ENCODE peak calls at places on chromosomes 6 and 20, in four cellular contexts. F is upper lobe of right lung, G is endodermal cell, K is trophoblast cell. X is an unnamed sample. For H3K4me1, the result is how much of the 10 kb centered on the place peaks cover.

GRCh38 chr6:155248021-155249001 is 15.5 kb upstream of the CLDN20 start:
- DNase-seq in K (peak), F (peak), G (peak), X (peak)

GRCh38 chr6:121816361-121816760 is 380.9 kb downstream of the GJA1 start:
- DNase-seq in G (no peak), K (no peak), F (no peak), X (no peak)

GRCh38 chr20:46010491-46011405 is 2.0 kb downstream of the MMP9 start:
- DNase-seq in G (no peak), F (peak), K (peak), X (no peak)

GRCh38 chr6:5003604-5004372 is at the start of gene RPP40:
- DNase-seq in K (peak), G (peak), F (peak), X (peak)

GRCh38 chr6:4853782-4854511 is 77.7 kb downstream of the CDYL start:
- DNase-seq in G (no peak), F (no peak), K (peak), X (no peak)

GRCh38 chr6:32202186-32202585 is 9.7 kb upstream of the GPSM3 start:
- DNase-seq in F (no peak), K (no peak), G (no peak), X (no peak)

GRCh38 chr6:157219201-157220200 is 103.8 kb downstream of the TMEM242 start:
- DNase-seq in F (peak), G (peak), K (no peak), X (no peak)

GRCh38 chr6:22106445-22106844 is 190.4 kb downstream of the PRL start:
- DNase-seq in G (no peak), K (no peak), F (no peak), X (no peak)

GRCh38 chr6:133254552-133255228 is 13.5 kb downstream of the EYA4 start:
- DNase-seq in F (no peak), G (no peak), K (no peak), X (no peak)

GRCh38 chr6:167847936-167848335 is 21.2 kb downstream of the AFDN start:
- DNase-seq in K (no peak), F (no peak), G (no peak), X (no peak)

GRCh38 chr6:167848783-167849182 is 22.1 kb downstream of the AFDN start:
- DNase-seq in G (no peak), K (no peak), F (no peak), X (no peak)

GRCh38 chr6:167849846-167850459 is 23.2 kb downstream of the AFDN start:
- DNase-seq in K (peak), G (peak), F (no peak), X (no peak)

GRCh38 chr6:167845856-167846255 is 19.1 kb downstream of the AFDN start:
- DNase-seq in G (no peak), F (no peak), K (no peak), X (no peak)

GRCh38 chr6:167846997-167847606 is 20.4 kb downstream of the AFDN start:
- DNase-seq in F (no peak), G (no peak), K (no peak), X (no peak)
- H3K4me1 ChIP-seq in F (under half), G (under half), K (under half), X (under half)

DNA sequence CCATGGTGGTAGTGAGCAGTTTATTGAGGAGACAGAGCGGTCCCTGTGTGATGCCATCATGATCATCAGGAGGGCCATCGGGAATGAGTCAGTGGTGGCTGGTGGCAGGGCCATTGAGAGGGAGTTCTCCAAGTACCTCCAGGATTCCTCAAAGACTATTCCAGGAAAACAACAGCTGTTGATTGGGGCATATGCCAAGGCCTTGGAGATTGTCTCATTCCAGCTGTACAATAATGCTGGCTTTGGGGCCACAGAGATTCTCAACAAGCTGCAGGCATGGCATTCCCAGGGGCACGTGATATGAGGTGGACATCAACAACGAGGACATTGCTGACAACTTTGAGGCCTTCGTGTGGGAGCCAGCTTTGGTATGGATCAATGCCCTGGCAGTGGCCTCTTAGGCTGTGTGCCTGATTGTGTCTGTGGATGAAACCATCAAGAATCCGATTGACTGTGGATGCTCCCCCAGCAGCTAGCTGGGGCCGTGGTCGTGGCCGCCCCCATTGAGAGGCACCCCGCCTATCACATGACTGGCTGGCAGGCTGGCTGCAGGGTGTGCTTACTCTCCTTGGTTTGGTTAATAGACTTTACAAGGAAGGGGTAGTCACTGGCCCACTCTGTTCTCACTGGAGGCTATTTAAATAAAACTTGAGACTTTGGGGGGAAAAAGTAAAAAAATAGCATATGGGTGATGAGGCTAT is 16.7 kb downstream of the RAET1E start:
- DNase-seq in G (no peak), K (no peak), F (no peak), X (no peak)
- H3K4me3 ChIP-seq in G (no peak), K (no peak), F (no peak), X (no peak)

DNA sequence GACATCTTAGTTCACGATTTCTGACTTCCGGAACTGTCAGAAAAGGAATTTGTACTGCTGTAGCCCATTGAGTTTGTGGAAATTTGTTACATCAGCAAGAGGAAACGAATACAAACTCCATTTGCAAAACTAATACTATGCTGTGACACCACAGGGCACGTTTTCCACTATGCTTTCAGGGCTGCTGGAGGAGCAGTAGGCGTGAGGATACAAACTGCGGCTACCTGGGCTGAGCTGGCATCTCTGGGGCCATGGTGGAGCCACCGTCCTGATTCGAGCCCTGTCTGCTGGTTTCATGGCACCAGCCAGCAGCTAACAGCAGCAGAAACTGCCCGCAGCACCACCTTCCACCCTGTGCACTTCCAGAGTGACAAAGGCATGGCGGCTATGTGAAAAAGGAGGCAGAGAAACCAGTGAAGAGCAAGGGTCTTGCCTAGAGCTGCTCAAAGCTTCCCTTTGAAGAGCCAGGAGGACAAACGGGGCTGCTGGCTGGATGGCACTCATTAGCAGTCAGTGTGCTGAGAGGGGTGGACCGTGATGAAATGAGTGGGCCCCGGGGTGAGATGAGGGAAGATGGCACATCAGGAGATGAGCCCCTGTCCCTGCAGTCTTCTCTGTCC is 58.9 kb upstream of the STX16 start:
- DNase-seq in K (no peak), F (no peak), G (no peak), X (no peak)
- H3K4me1 ChIP-seq in K (under half), F (under half), G (under half), X (under half)

GRCh38 chr20:10780901-10781300 is 107.1 kb upstream of the JAG1 start:
- DNase-seq in G (no peak), K (no peak), F (no peak), X (no peak)
- H3K4me3 ChIP-seq in G (no peak), K (no peak), F (no peak), X (no peak)

DNA sequence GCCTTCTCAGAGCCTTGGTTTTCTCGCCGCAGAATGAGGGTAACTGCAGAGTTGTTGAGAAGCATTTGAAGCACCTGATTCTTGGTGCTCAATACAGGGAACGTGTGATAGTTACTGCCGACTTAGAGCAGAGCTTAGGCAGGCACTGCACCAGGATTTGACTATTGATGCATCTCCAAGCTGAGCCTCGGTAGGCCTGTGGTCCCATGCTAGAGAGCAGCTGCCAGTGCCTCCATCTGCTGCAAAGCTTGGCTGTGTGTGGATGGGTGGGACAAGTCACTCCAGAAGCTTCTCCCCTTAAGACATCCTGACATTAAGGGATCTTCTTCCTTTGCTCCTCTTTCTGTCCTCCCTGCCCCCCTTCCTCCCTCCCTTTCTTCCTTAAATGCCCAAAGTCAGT is 40.9 kb downstream of the FAM209B start:
- DNase-seq in F (no peak), K (no peak), G (no peak), X (no peak)
- H3K4me1 ChIP-seq in F (under half), K (under half), G (under half), X (under half)

GRCh38 chr20:31414381-31414780 is 8.4 kb upstream of the DEFB121 start:
- DNase-seq in F (no peak), G (no peak), K (no peak), X (no peak)

GRCh38 chr20:31406115-31406514 is at the start of gene DEFB121:
- DNase-seq in K (no peak), F (no peak), G (no peak), X (no peak)

DNA sequence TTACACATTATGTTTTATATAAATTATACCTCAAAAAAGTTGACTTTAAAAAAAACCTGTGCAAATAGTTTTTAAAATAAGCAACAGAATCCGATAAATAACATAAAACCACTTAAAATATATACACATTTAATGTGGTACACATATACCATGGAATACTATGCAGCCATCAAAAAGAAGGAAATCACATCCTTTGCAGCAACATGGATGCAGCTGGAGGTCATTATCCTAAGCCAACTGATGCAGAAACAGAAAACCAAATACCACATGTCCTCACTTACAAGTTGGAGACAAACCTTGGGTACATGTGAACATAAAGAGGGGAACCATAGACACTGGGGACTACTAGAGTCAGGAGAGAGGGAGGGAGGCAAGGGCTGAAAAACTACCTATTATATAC is 4.0 kb upstream of the DEFB121 start:
- DNase-seq in F (no peak), K (no peak), G (no peak), X (no peak)
- H3K4me3 ChIP-seq in F (no peak), K (no peak), G (no peak), X (no peak)

DNA sequence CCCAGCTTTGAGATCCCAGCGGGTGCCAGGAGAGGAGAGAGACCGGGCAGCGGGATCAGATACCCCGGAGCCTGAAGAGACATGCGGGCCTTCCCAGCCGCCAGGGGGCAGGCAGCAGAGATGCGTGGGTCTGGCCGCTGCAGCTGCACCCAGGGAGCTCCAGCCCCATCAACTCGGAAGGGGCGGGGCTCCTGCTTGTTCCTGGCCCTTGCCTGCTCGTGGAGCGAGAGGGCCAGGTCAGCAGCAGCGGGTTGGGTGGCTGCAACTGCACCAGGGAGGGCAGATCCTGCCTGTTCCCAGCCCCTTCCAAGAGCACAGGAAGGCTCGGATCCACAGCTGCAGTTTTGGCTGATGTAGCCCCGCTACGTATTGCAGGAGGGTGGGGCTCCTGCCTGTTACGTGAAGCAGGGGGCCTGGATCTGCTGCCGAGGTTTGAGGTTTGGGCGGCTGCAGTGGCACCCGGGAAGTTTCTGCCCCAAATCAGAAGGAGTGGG is 532.8 kb downstream of the RFPL4B start:
- DNase-seq in G (peak), F (peak), K (peak), X (peak)
- H3K4me1 ChIP-seq in G (under half), F (under half), K (under half), X (under half)